ENCODE peak calls at places on chromosomes 7 and 10, in four cellular contexts. One of them, this sample, is unnamed.

GRCh38 chr10:112535432-112536038 is 88.5 kb downstream of the VTI1A start:
- DNase-seq in stomach: no peak
- DNase-seq in lower leg skin: no peak
- DNase-seq in A549: no peak
- DNase-seq in this sample: no peak

GRCh38 chr7:70952311-70952710 is 179.6 kb upstream of the GALNT17 start:
- DNase-seq in stomach: no peak
- DNase-seq in lower leg skin: no peak
- DNase-seq in A549: no peak
- DNase-seq in this sample: no peak

GRCh38 chr10:30072068-30072467 is 12.7 kb upstream of the JCAD start:
- DNase-seq in stomach: no peak
- DNase-seq in lower leg skin: no peak
- DNase-seq in A549: no peak
- DNase-seq in this sample: no peak

GRCh38 chr10:108544500-108545120 is 1378.7 kb downstream of the XPNPEP1 start:
- DNase-seq in stomach: peak; percentile 79
- DNase-seq in lower leg skin: peak; percentile 40
- DNase-seq in A549: peak; percentile 1
- DNase-seq in this sample: peak; percentile 64

GRCh38 chr10:99531696-99532050 is 1.1 kb upstream of the NKX2-3 start:
- DNase-seq in stomach: no peak
- DNase-seq in lower leg skin: no peak
- DNase-seq in A549: no peak
- DNase-seq in this sample: no peak

GRCh38 chr10:91598211-91598981 is 34.5 kb downstream of the PPP1R3C start:
- DNase-seq in stomach: no peak
- DNase-seq in lower leg skin: no peak
- DNase-seq in A549: peak; percentile 84
- DNase-seq in this sample: peak; percentile 76

GRCh38 chr10:43939939-43940810 is 291.5 kb upstream of the ZNF32 start:
- DNase-seq in stomach: no peak
- DNase-seq in lower leg skin: no peak
- DNase-seq in A549: no peak
- DNase-seq in this sample: no peak

GRCh38 chr7:24283900-24284698 is at the start of gene NPY:
- DNase-seq in stomach: no peak
- DNase-seq in lower leg skin: no peak
- DNase-seq in A549: no peak
- DNase-seq in this sample: no peak

GRCh38 chr10:420154-421121 is 269.0 kb downstream of the DIP2C start:
- DNase-seq in stomach: no peak
- DNase-seq in lower leg skin: no peak
- DNase-seq in A549: no peak
- DNase-seq in this sample: no peak

GRCh38 chr10:50540069-50540825 is 83.5 kb downstream of the SGMS1 start:
- DNase-seq in stomach: no peak
- DNase-seq in lower leg skin: no peak
- DNase-seq in A549: no peak
- DNase-seq in this sample: peak; percentile 26

GRCh38 chr10:25934673-25935139 is 677 bp downstream of the MYO3A start:
- DNase-seq in stomach: no peak
- DNase-seq in lower leg skin: no peak
- DNase-seq in A549: no peak
- DNase-seq in this sample: no peak

GRCh38 chr10:25933653-25934608 is at the start of gene MYO3A:
- DNase-seq in stomach: no peak
- DNase-seq in lower leg skin: no peak
- DNase-seq in A549: no peak
- DNase-seq in this sample: no peak
- TF ChIP-seq CTCF in stomach: no peak
- TF ChIP-seq CTCF in lower leg skin: no peak
- TF ChIP-seq CTCF in A549: no peak
- TF ChIP-seq CTCF in this sample: no peak

GRCh38 chr10:115956225-115957009 is 316.6 kb downstream of the GFRA1 start:
- DNase-seq in stomach: no peak
- DNase-seq in lower leg skin: no peak
- DNase-seq in A549: no peak
- DNase-seq in this sample: peak; percentile 15
- TF ChIP-seq CTCF in stomach: no peak
- TF ChIP-seq CTCF in lower leg skin: no peak
- TF ChIP-seq CTCF in A549: no peak
- TF ChIP-seq CTCF in this sample: no peak

DNA sequence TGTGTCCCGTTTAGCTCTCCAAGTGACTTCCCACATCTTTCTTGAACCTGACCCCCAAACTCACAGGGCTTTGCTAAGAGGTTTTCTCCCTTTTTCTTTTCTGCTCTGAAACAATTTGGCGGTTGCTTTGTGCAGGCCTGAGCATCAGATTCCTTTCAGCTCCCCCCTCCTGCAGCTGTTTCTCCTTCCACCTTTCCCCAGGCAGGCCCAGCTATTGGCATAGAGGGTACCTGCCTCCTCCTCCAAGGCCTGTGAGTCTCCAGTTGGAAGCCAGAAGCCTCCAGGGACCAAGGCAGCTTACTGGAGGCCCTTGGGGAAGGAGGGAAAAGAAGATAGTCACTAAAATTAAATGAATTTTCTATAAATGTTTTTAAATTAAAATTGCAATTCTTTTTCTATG is 7.7 kb downstream of the VAX1 start:
- DNase-seq in stomach: no peak
- DNase-seq in lower leg skin: no peak
- DNase-seq in A549: no peak
- DNase-seq in this sample: no peak
- TF ChIP-seq CTCF in stomach: no peak
- TF ChIP-seq CTCF in lower leg skin: no peak
- TF ChIP-seq CTCF in A549: no peak
- TF ChIP-seq CTCF in this sample: no peak

DNA sequence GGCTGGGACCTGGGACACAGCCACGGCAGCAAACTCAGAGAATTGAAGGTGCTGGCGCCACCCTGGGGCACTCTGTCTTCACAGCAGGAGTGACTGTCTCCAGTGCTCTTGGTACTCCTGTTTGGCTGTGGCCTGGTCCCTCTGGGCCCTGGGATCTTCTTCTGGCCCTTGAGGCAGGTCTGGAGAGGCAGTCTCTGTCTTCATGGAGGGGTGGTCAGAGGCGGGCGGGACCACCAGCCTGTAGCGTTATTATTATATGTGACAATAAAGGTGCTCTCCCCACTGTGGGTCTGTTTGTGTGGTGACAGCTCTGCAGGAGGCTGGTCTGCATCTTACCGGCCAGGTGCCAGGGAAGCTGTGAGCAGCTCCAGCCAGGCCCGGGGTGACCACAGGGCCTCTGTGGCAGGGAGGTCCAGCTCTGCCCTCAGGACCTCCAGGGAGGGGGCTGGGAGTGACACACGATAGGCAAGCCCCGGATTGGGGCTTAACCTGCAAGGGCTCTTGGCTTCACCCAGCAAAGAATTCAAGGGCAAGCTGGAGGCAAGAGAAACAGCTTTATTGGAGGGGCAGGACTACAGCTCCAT is 70.3 kb downstream of the MYL10 start:
- DNase-seq in stomach: no peak
- DNase-seq in lower leg skin: no peak
- DNase-seq in A549: no peak
- DNase-seq in this sample: no peak
- TF ChIP-seq CTCF in stomach: no peak
- TF ChIP-seq CTCF in lower leg skin: no peak
- TF ChIP-seq CTCF in A549: no peak
- TF ChIP-seq CTCF in this sample: no peak

DNA sequence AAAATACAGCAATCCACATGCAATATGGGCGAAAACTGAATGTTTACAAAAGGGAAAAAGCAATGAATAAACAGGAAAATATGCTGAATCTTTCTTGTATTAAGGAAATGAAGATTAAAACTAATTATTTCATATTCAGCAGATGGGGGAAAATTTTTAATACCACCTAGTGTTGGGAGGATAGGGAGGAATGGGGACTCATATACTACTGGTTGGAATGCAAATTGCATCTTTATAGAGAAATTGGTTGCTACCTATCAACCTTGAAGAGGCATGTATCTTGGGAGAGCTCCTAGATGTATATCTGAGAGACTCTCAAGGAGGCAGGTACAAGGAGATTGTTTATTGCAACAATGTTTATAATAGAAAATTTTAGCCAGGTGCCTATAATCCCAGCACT is 101.4 kb downstream of the CREM start:
- DNase-seq in stomach: no peak
- DNase-seq in lower leg skin: no peak
- DNase-seq in A549: peak; percentile 43
- DNase-seq in this sample: no peak
- TF ChIP-seq CTCF in stomach: no peak
- TF ChIP-seq CTCF in lower leg skin: no peak
- TF ChIP-seq CTCF in A549: no peak
- TF ChIP-seq CTCF in this sample: no peak

This sample was measured in MCF 10A.